ENCODE peak calls at places on chromosomes 6 and 20, in six cellular contexts. E is astrocyte of the cerebellum; M is cerebellar nuclear complex; J is activated CD4-positive, alpha-beta T cell treated with anti-CD3 and anti-CD28 coated beads for 36 hours; X is iPS DF 19.7; K is GM04504. A is an unnamed sample.

GRCh38 chr20:24478584-24478983 is 9.2 kb downstream of the SYNDIG1 start:
- DNase-seq in E (no peak), M (no peak), J (no peak), X (no peak), K (no peak), A (no peak)

GRCh38 chr6:43709654-43710303 is 22.2 kb upstream of the MRPS18A start:
- DNase-seq in E (no peak), M (no peak), J (no peak), X (no peak), K (no peak), A (no peak)

GRCh38 chr20:38640486-38640885 is 38.9 kb downstream of the ARHGAP40 start:
- DNase-seq in E (no peak), M (no peak), J (no peak), X (no peak), K (no peak), A (no peak)

GRCh38 chr20:45138451-45139300 is 14.4 kb upstream of the WFDC12 start:
- DNase-seq in E (no peak), M (no peak), J (peak; percentile 92), X (peak; percentile 38), K (no peak), A (no peak)

GRCh38 chr6:91476000-91476399 is 889.1 kb upstream of the MAP3K7 start:
- DNase-seq in E (peak; percentile 38), M (no peak), J (no peak), X (peak; percentile 7), K (no peak), A (no peak)

GRCh38 chr6:101543796-101544195 is 150.3 kb downstream of the GRIK2 start:
- DNase-seq in E (no peak), M (no peak), J (no peak), X (no peak), K (no peak), A (no peak)

GRCh38 chr6:73923899-73924485 is 228.0 kb downstream of the CD109 start:
- DNase-seq in E (no peak), M (no peak), J (no peak), X (no peak), K (peak; percentile 56), A (peak; percentile 7)

GRCh38 chr6:163956571-163957407 is 542.3 kb downstream of the QKI start:
- DNase-seq in E (peak; percentile 59), M (no peak), J (peak; percentile 77), X (no peak), K (peak; percentile 55), A (peak; percentile 21)